ENCODE peak calls at places on chromosomes 11 and 22, in nine cellular contexts. One of them, this sample, is unnamed.

GRCh38 chr11:33701302-33701701 is 676 bp upstream of the C11orf91 start:
- DNase-seq in KBM-7: no peak
- DNase-seq in psoas muscle: no peak
- DNase-seq in central memory CD4-positive, alpha-beta T cell: no peak
- DNase-seq in SK-N-SH: no peak
- DNase-seq in posterior cingulate gyrus: no peak
- DNase-seq in stimulated activated CD4-positive, alpha-beta T cell treated with anti-CD3 and anti-CD28 coated beads, Interleukin-12 subunit alpha, Interleukin-12 subunit beta, amount 100 ng/mL, for 48 hours: no peak
- DNase-seq in NCI-H2081: no peak
- DNase-seq in T-helper 1 cell: no peak
- DNase-seq in this sample: no peak

GRCh38 chr11:123235687-123236261 is 40.7 kb upstream of the CLMP start:
- DNase-seq in NCI-H2081: no peak
- DNase-seq in central memory CD4-positive, alpha-beta T cell: no peak
- DNase-seq in T-helper 1 cell: no peak
- DNase-seq in KBM-7: no peak
- DNase-seq in SK-N-SH: no peak
- DNase-seq in stimulated activated CD4-positive, alpha-beta T cell treated with anti-CD3 and anti-CD28 coated beads, Interleukin-12 subunit alpha, Interleukin-12 subunit beta, amount 100 ng/mL, for 48 hours: no peak
- DNase-seq in psoas muscle: no peak
- DNase-seq in posterior cingulate gyrus: no peak
- DNase-seq in this sample: peak

GRCh38 chr11:16812274-16812673 is 73.8 kb downstream of the C11orf58 start:
- DNase-seq in KBM-7: no peak
- DNase-seq in stimulated activated CD4-positive, alpha-beta T cell treated with anti-CD3 and anti-CD28 coated beads, Interleukin-12 subunit alpha, Interleukin-12 subunit beta, amount 100 ng/mL, for 48 hours: no peak
- DNase-seq in SK-N-SH: no peak
- DNase-seq in NCI-H2081: no peak
- DNase-seq in central memory CD4-positive, alpha-beta T cell: no peak
- DNase-seq in posterior cingulate gyrus: no peak
- DNase-seq in psoas muscle: no peak
- DNase-seq in T-helper 1 cell: no peak
- DNase-seq in this sample: peak

GRCh38 chr22:17944205-17944725 is 80.1 kb downstream of the MICAL3 start:
- DNase-seq in T-helper 1 cell: no peak
- DNase-seq in KBM-7: no peak
- DNase-seq in central memory CD4-positive, alpha-beta T cell: no peak
- DNase-seq in SK-N-SH: peak
- DNase-seq in stimulated activated CD4-positive, alpha-beta T cell treated with anti-CD3 and anti-CD28 coated beads, Interleukin-12 subunit alpha, Interleukin-12 subunit beta, amount 100 ng/mL, for 48 hours: no peak
- DNase-seq in NCI-H2081: peak
- DNase-seq in psoas muscle: no peak
- DNase-seq in posterior cingulate gyrus: no peak
- DNase-seq in this sample: no peak

GRCh38 chr11:12640926-12641849 is 33.0 kb upstream of the TEAD1 start:
- DNase-seq in SK-N-SH: no peak
- DNase-seq in central memory CD4-positive, alpha-beta T cell: no peak
- DNase-seq in NCI-H2081: no peak
- DNase-seq in T-helper 1 cell: peak
- DNase-seq in stimulated activated CD4-positive, alpha-beta T cell treated with anti-CD3 and anti-CD28 coated beads, Interleukin-12 subunit alpha, Interleukin-12 subunit beta, amount 100 ng/mL, for 48 hours: no peak
- DNase-seq in posterior cingulate gyrus: no peak
- DNase-seq in psoas muscle: no peak
- DNase-seq in KBM-7: no peak
- DNase-seq in this sample: no peak

GRCh38 chr11:8285228-8285627 is 21.6 kb upstream of the LMO1 start:
- DNase-seq in SK-N-SH: no peak
- DNase-seq in psoas muscle: no peak
- DNase-seq in central memory CD4-positive, alpha-beta T cell: no peak
- DNase-seq in posterior cingulate gyrus: no peak
- DNase-seq in NCI-H2081: no peak
- DNase-seq in T-helper 1 cell: no peak
- DNase-seq in KBM-7: no peak
- DNase-seq in stimulated activated CD4-positive, alpha-beta T cell treated with anti-CD3 and anti-CD28 coated beads, Interleukin-12 subunit alpha, Interleukin-12 subunit beta, amount 100 ng/mL, for 48 hours: no peak
- DNase-seq in this sample: no peak

GRCh38 chr22:49710746-49711145 is 116.9 kb downstream of the BRD1 start:
- DNase-seq in SK-N-SH: no peak
- DNase-seq in posterior cingulate gyrus: no peak
- DNase-seq in NCI-H2081: no peak
- DNase-seq in central memory CD4-positive, alpha-beta T cell: no peak
- DNase-seq in stimulated activated CD4-positive, alpha-beta T cell treated with anti-CD3 and anti-CD28 coated beads, Interleukin-12 subunit alpha, Interleukin-12 subunit beta, amount 100 ng/mL, for 48 hours: no peak
- DNase-seq in KBM-7: no peak
- DNase-seq in T-helper 1 cell: no peak
- DNase-seq in psoas muscle: no peak
- DNase-seq in this sample: no peak

GRCh38 chr22:27794244-27794643 is 7.3 kb downstream of the MN1 start:
- DNase-seq in central memory CD4-positive, alpha-beta T cell: no peak
- DNase-seq in NCI-H2081: no peak
- DNase-seq in KBM-7: no peak
- DNase-seq in posterior cingulate gyrus: no peak
- DNase-seq in stimulated activated CD4-positive, alpha-beta T cell treated with anti-CD3 and anti-CD28 coated beads, Interleukin-12 subunit alpha, Interleukin-12 subunit beta, amount 100 ng/mL, for 48 hours: no peak
- DNase-seq in T-helper 1 cell: no peak
- DNase-seq in psoas muscle: no peak
- DNase-seq in SK-N-SH: no peak
- DNase-seq in this sample: no peak

GRCh38 chr22:25404923-25405853 is 159.3 kb upstream of the GRK3 start:
- DNase-seq in psoas muscle: peak
- DNase-seq in T-helper 1 cell: peak
- DNase-seq in KBM-7: peak
- DNase-seq in central memory CD4-positive, alpha-beta T cell: peak
- DNase-seq in posterior cingulate gyrus: peak
- DNase-seq in NCI-H2081: no peak
- DNase-seq in stimulated activated CD4-positive, alpha-beta T cell treated with anti-CD3 and anti-CD28 coated beads, Interleukin-12 subunit alpha, Interleukin-12 subunit beta, amount 100 ng/mL, for 48 hours: peak
- DNase-seq in SK-N-SH: peak
- DNase-seq in this sample: peak

GRCh38 chr22:17966403-17966717 is 58.0 kb downstream of the MICAL3 start:
- DNase-seq in central memory CD4-positive, alpha-beta T cell: no peak
- DNase-seq in T-helper 1 cell: no peak
- DNase-seq in NCI-H2081: no peak
- DNase-seq in SK-N-SH: no peak
- DNase-seq in KBM-7: no peak
- DNase-seq in posterior cingulate gyrus: no peak
- DNase-seq in stimulated activated CD4-positive, alpha-beta T cell treated with anti-CD3 and anti-CD28 coated beads, Interleukin-12 subunit alpha, Interleukin-12 subunit beta, amount 100 ng/mL, for 48 hours: no peak
- DNase-seq in psoas muscle: no peak
- DNase-seq in this sample: no peak

GRCh38 chr11:60931897-60932296 is 7.6 kb downstream of the TMEM132A start:
- DNase-seq in NCI-H2081: no peak
- DNase-seq in posterior cingulate gyrus: peak
- DNase-seq in psoas muscle: peak
- DNase-seq in T-helper 1 cell: no peak
- DNase-seq in SK-N-SH: no peak
- DNase-seq in central memory CD4-positive, alpha-beta T cell: no peak
- DNase-seq in KBM-7: no peak
- DNase-seq in stimulated activated CD4-positive, alpha-beta T cell treated with anti-CD3 and anti-CD28 coated beads, Interleukin-12 subunit alpha, Interleukin-12 subunit beta, amount 100 ng/mL, for 48 hours: no peak
- DNase-seq in this sample: no peak

GRCh38 chr11:57203359-57203758 is 21.6 kb downstream of the LRRC55 start:
- DNase-seq in central memory CD4-positive, alpha-beta T cell: no peak
- DNase-seq in posterior cingulate gyrus: no peak
- DNase-seq in psoas muscle: peak
- DNase-seq in NCI-H2081: no peak
- DNase-seq in stimulated activated CD4-positive, alpha-beta T cell treated with anti-CD3 and anti-CD28 coated beads, Interleukin-12 subunit alpha, Interleukin-12 subunit beta, amount 100 ng/mL, for 48 hours: no peak
- DNase-seq in KBM-7: no peak
- DNase-seq in T-helper 1 cell: no peak
- DNase-seq in SK-N-SH: peak
- DNase-seq in this sample: no peak

GRCh38 chr22:36702832-36703210 is 731 bp downstream of the CACNG2 start:
- DNase-seq in T-helper 1 cell: no peak
- DNase-seq in KBM-7: no peak
- DNase-seq in psoas muscle: no peak
- DNase-seq in central memory CD4-positive, alpha-beta T cell: no peak
- DNase-seq in NCI-H2081: no peak
- DNase-seq in posterior cingulate gyrus: no peak
- DNase-seq in stimulated activated CD4-positive, alpha-beta T cell treated with anti-CD3 and anti-CD28 coated beads, Interleukin-12 subunit alpha, Interleukin-12 subunit beta, amount 100 ng/mL, for 48 hours: no peak
- DNase-seq in SK-N-SH: peak
- DNase-seq in this sample: no peak

GRCh38 chr22:41003041-41003440 is 51.9 kb downstream of the RBX1 start:
- DNase-seq in NCI-H2081: no peak
- DNase-seq in central memory CD4-positive, alpha-beta T cell: no peak
- DNase-seq in posterior cingulate gyrus: no peak
- DNase-seq in T-helper 1 cell: no peak
- DNase-seq in SK-N-SH: no peak
- DNase-seq in KBM-7: no peak
- DNase-seq in stimulated activated CD4-positive, alpha-beta T cell treated with anti-CD3 and anti-CD28 coated beads, Interleukin-12 subunit alpha, Interleukin-12 subunit beta, amount 100 ng/mL, for 48 hours: no peak
- DNase-seq in psoas muscle: no peak
- DNase-seq in this sample: no peak

GRCh38 chr11:102138677-102139076 is 28.4 kb downstream of the YAP1 start:
- DNase-seq in psoas muscle: no peak
- DNase-seq in KBM-7: no peak
- DNase-seq in SK-N-SH: no peak
- DNase-seq in stimulated activated CD4-positive, alpha-beta T cell treated with anti-CD3 and anti-CD28 coated beads, Interleukin-12 subunit alpha, Interleukin-12 subunit beta, amount 100 ng/mL, for 48 hours: no peak
- DNase-seq in T-helper 1 cell: no peak
- DNase-seq in central memory CD4-positive, alpha-beta T cell: no peak
- DNase-seq in posterior cingulate gyrus: no peak
- DNase-seq in NCI-H2081: no peak
- DNase-seq in this sample: peak

GRCh38 chr11:17718015-17718414 is 1.4 kb upstream of the MYOD1 start:
- DNase-seq in T-helper 1 cell: no peak
- DNase-seq in stimulated activated CD4-positive, alpha-beta T cell treated with anti-CD3 and anti-CD28 coated beads, Interleukin-12 subunit alpha, Interleukin-12 subunit beta, amount 100 ng/mL, for 48 hours: no peak
- DNase-seq in psoas muscle: no peak
- DNase-seq in NCI-H2081: no peak
- DNase-seq in central memory CD4-positive, alpha-beta T cell: no peak
- DNase-seq in posterior cingulate gyrus: no peak
- DNase-seq in SK-N-SH: no peak
- DNase-seq in KBM-7: no peak
- DNase-seq in this sample: no peak

GRCh38 chr11:17439316-17439782 is 37.3 kb downstream of the ABCC8 start:
- DNase-seq in stimulated activated CD4-positive, alpha-beta T cell treated with anti-CD3 and anti-CD28 coated beads, Interleukin-12 subunit alpha, Interleukin-12 subunit beta, amount 100 ng/mL, for 48 hours: no peak
- DNase-seq in psoas muscle: no peak
- DNase-seq in SK-N-SH: no peak
- DNase-seq in KBM-7: no peak
- DNase-seq in posterior cingulate gyrus: no peak
- DNase-seq in central memory CD4-positive, alpha-beta T cell: no peak
- DNase-seq in T-helper 1 cell: no peak
- DNase-seq in NCI-H2081: peak
- DNase-seq in this sample: no peak

GRCh38 chr11:62370743-62371440 is 33.6 kb downstream of the ASRGL1 start:
- DNase-seq in psoas muscle: no peak
- DNase-seq in NCI-H2081: no peak
- DNase-seq in stimulated activated CD4-positive, alpha-beta T cell treated with anti-CD3 and anti-CD28 coated beads, Interleukin-12 subunit alpha, Interleukin-12 subunit beta, amount 100 ng/mL, for 48 hours: no peak
- DNase-seq in KBM-7: no peak
- DNase-seq in SK-N-SH: no peak
- DNase-seq in central memory CD4-positive, alpha-beta T cell: peak
- DNase-seq in posterior cingulate gyrus: no peak
- DNase-seq in T-helper 1 cell: peak
- DNase-seq in this sample: no peak

This sample was measured in astrocyte of the spinal cord.